ENCODE peak calls at places on chromosome 19, in nine cellular contexts. R, B, U, Q, Z, X, E, P and A are unnamed samples.

GRCh38 chr19:31570718-31571117 is 221.5 kb upstream of the TSHZ3 start:
- DNase-seq in U (no peak), P (no peak), R (no peak), E (no peak), X (no peak), Z (no peak), Q (no peak), B (no peak), A (no peak)

GRCh38 chr19:39539519-39540332 is at the start of gene EID2:
- DNase-seq in U (peak), X (peak), P (peak), R (peak), B (peak), Q (peak), E (peak), Z (peak), A (peak)

GRCh38 chr19:18049390-18049789 is 37.3 kb downstream of the IL12RB1 start:
- DNase-seq in B (peak), U (no peak), R (no peak), X (no peak), P (no peak), Z (no peak), Q (no peak), E (no peak), A (no peak)

GRCh38 chr19:34642241-34642640 is 34.7 kb downstream of the SCGB2B2 start:
- DNase-seq in X (no peak), Z (no peak), U (no peak), E (no peak), Q (no peak), B (no peak), R (no peak), P (no peak), A (no peak)

GRCh38 chr19:33668968-33669367 is 47.2 kb downstream of the CHST8 start:
- DNase-seq in B (peak), R (no peak), U (no peak), E (no peak), X (no peak), Z (no peak), Q (no peak), P (no peak), A (no peak)

GRCh38 chr19:9883231-9883758 is 48.2 kb downstream of the PIN1 start:
- DNase-seq in P (no peak), E (no peak), U (no peak), B (no peak), Q (no peak), R (peak), Z (peak), X (no peak), A (no peak)

GRCh38 chr19:1811472-1811894 is 593 bp downstream of the ATP8B3 start:
- DNase-seq in E (peak), B (no peak), Z (no peak), U (no peak), P (no peak), Q (no peak), R (no peak), X (no peak), A (no peak)

GRCh38 chr19:11268783-11269267 is 6.5 kb upstream of the DOCK6 start:
- DNase-seq in E (no peak), B (no peak), U (peak), P (no peak), R (no peak), X (no peak), Z (no peak), Q (no peak), A (no peak)

GRCh38 chr19:38506723-38507550 is 73.4 kb downstream of the RYR1 start:
- DNase-seq in E (peak), R (no peak), X (peak), U (peak), Z (peak), P (no peak), Q (peak), B (no peak), A (peak)

GRCh38 chr19:15812059-15812722 is 3.3 kb downstream of the OR10H1 start:
- DNase-seq in R (no peak), E (peak), Q (no peak), X (peak), B (no peak), P (no peak), Z (no peak), U (no peak), A (peak)

GRCh38 chr19:13133241-13133870 is 15.3 kb downstream of the NACC1 start:
- DNase-seq in P (no peak), B (no peak), U (no peak), R (no peak), X (no peak), E (no peak), Q (no peak), Z (no peak), A (no peak)

GRCh38 chr19:4295972-4296771 is 6.0 kb downstream of the TMIGD2 start:
- DNase-seq in Q (no peak), B (no peak), X (no peak), E (no peak), R (peak), U (no peak), Z (no peak), P (peak), A (no peak)

GRCh38 chr19:10431943-10432735 is 11.8 kb downstream of the PDE4A start:
- DNase-seq in R (no peak), Z (no peak), Q (peak), U (no peak), E (peak), X (peak), P (peak), B (no peak), A (peak)

GRCh38 chr19:38035515-38036495 is 128.8 kb downstream of the SIPA1L3 start:
- DNase-seq in Z (no peak), U (no peak), B (no peak), Q (no peak), P (no peak), X (no peak), R (no peak), E (no peak), A (no peak)

GRCh38 chr19:5253403-5254110 is 87.1 kb downstream of the PTPRS start:
- DNase-seq in B (no peak), Z (no peak), E (no peak), Q (no peak), X (no peak), P (no peak), R (no peak), U (no peak), A (no peak)

GRCh38 chr19:29934257-29934656 is 7.8 kb upstream of the URI1 start:
- DNase-seq in R (no peak), B (no peak), P (no peak), U (no peak), Z (no peak), Q (no peak), X (no peak), E (no peak), A (no peak)

GRCh38 chr19:17831419-17831888 is 10.1 kb upstream of the INSL3 start:
- DNase-seq in U (no peak), Q (no peak), E (no peak), R (no peak), X (no peak), P (no peak), B (no peak), Z (no peak), A (no peak)

GRCh38 chr19:11860721-11861120 is 12.2 kb downstream of the ZNF439 start:
- DNase-seq in R (no peak), B (no peak), X (no peak), E (no peak), Z (no peak), U (no peak), Q (no peak), P (no peak), A (no peak)